ENCODE peak calls at places on chromosomes 6 and 20, in ten cellular contexts. One of them, this sample, is unnamed.

GRCh38 chr6:44044154-44044539 is 83.1 kb downstream of the MRPL14 start:
- DNase-seq in progenitor cell of endocrine pancreas: no peak
- DNase-seq in CD4-positive, alpha-beta T cell: no peak
- DNase-seq in kidney epithelial cell: no peak
- DNase-seq in lower lobe of right lung: no peak
- DNase-seq in GM23338: no peak
- DNase-seq in PC-9: no peak
- DNase-seq in mammary epithelial cell: no peak
- DNase-seq in sigmoid colon: no peak
- DNase-seq in hepatocyte: no peak
- DNase-seq in this sample: no peak

GRCh38 chr20:58994390-58995159 is 12.5 kb downstream of the CTSZ start:
- DNase-seq in kidney epithelial cell: no peak
- DNase-seq in mammary epithelial cell: no peak
- DNase-seq in progenitor cell of endocrine pancreas: no peak
- DNase-seq in lower lobe of right lung: no peak
- DNase-seq in sigmoid colon: no peak
- DNase-seq in CD4-positive, alpha-beta T cell: no peak
- DNase-seq in hepatocyte: no peak
- DNase-seq in PC-9: no peak
- DNase-seq in GM23338: no peak
- DNase-seq in this sample: no peak

GRCh38 chr6:82022614-82023102 is 224.9 kb downstream of the IBTK start:
- DNase-seq in kidney epithelial cell: peak
- DNase-seq in sigmoid colon: no peak
- DNase-seq in PC-9: peak
- DNase-seq in GM23338: no peak
- DNase-seq in lower lobe of right lung: no peak
- DNase-seq in progenitor cell of endocrine pancreas: no peak
- DNase-seq in hepatocyte: peak
- DNase-seq in mammary epithelial cell: peak
- DNase-seq in CD4-positive, alpha-beta T cell: no peak
- DNase-seq in this sample: no peak

GRCh38 chr20:45153756-45154155 is 20.9 kb upstream of the PI3 start:
- DNase-seq in sigmoid colon: no peak
- DNase-seq in hepatocyte: no peak
- DNase-seq in GM23338: no peak
- DNase-seq in lower lobe of right lung: no peak
- DNase-seq in PC-9: no peak
- DNase-seq in progenitor cell of endocrine pancreas: no peak
- DNase-seq in kidney epithelial cell: no peak
- DNase-seq in CD4-positive, alpha-beta T cell: no peak
- DNase-seq in mammary epithelial cell: no peak
- DNase-seq in this sample: no peak

GRCh38 chr6:131747821-131748353 is 37.1 kb upstream of the CTAGE9 start:
- DNase-seq in mammary epithelial cell: no peak
- DNase-seq in hepatocyte: no peak
- DNase-seq in progenitor cell of endocrine pancreas: no peak
- DNase-seq in lower lobe of right lung: no peak
- DNase-seq in GM23338: no peak
- DNase-seq in sigmoid colon: no peak
- DNase-seq in kidney epithelial cell: no peak
- DNase-seq in PC-9: no peak
- DNase-seq in CD4-positive, alpha-beta T cell: no peak
- DNase-seq in this sample: no peak

GRCh38 chr20:32870985-32871384 is 12.3 kb downstream of the EFCAB8 start:
- DNase-seq in sigmoid colon: no peak
- DNase-seq in progenitor cell of endocrine pancreas: no peak
- DNase-seq in PC-9: no peak
- DNase-seq in GM23338: no peak
- DNase-seq in mammary epithelial cell: no peak
- DNase-seq in CD4-positive, alpha-beta T cell: no peak
- DNase-seq in kidney epithelial cell: no peak
- DNase-seq in hepatocyte: no peak
- DNase-seq in lower lobe of right lung: no peak
- DNase-seq in this sample: no peak

GRCh38 chr6:28643017-28643740 is 117.5 kb downstream of the GPX5 start:
- DNase-seq in progenitor cell of endocrine pancreas: no peak
- DNase-seq in CD4-positive, alpha-beta T cell: no peak
- DNase-seq in lower lobe of right lung: no peak
- DNase-seq in hepatocyte: peak
- DNase-seq in PC-9: peak
- DNase-seq in GM23338: peak
- DNase-seq in mammary epithelial cell: peak
- DNase-seq in kidney epithelial cell: no peak
- DNase-seq in sigmoid colon: no peak
- DNase-seq in this sample: no peak

GRCh38 chr6:125746731-125747588 is 2.5 kb upstream of the HEY2 start:
- DNase-seq in GM23338: peak
- DNase-seq in kidney epithelial cell: no peak
- DNase-seq in lower lobe of right lung: peak
- DNase-seq in progenitor cell of endocrine pancreas: no peak
- DNase-seq in sigmoid colon: peak
- DNase-seq in PC-9: peak
- DNase-seq in CD4-positive, alpha-beta T cell: peak
- DNase-seq in hepatocyte: peak
- DNase-seq in mammary epithelial cell: peak
- DNase-seq in this sample: peak

GRCh38 chr6:36301781-36302180 is 31.9 kb downstream of the PNPLA1 start:
- DNase-seq in mammary epithelial cell: no peak
- DNase-seq in sigmoid colon: no peak
- DNase-seq in PC-9: no peak
- DNase-seq in GM23338: no peak
- DNase-seq in lower lobe of right lung: no peak
- DNase-seq in kidney epithelial cell: no peak
- DNase-seq in hepatocyte: no peak
- DNase-seq in CD4-positive, alpha-beta T cell: no peak
- DNase-seq in progenitor cell of endocrine pancreas: no peak
- DNase-seq in this sample: no peak

GRCh38 chr6:35023601-35024000 is 117.5 kb downstream of the TCP11 start:
- DNase-seq in mammary epithelial cell: no peak
- DNase-seq in CD4-positive, alpha-beta T cell: no peak
- DNase-seq in hepatocyte: no peak
- DNase-seq in progenitor cell of endocrine pancreas: no peak
- DNase-seq in PC-9: no peak
- DNase-seq in kidney epithelial cell: no peak
- DNase-seq in lower lobe of right lung: no peak
- DNase-seq in GM23338: no peak
- DNase-seq in sigmoid colon: no peak
- DNase-seq in this sample: no peak

GRCh38 chr6:35027807-35028206 is 113.3 kb downstream of the TCP11 start:
- DNase-seq in progenitor cell of endocrine pancreas: no peak
- DNase-seq in mammary epithelial cell: no peak
- DNase-seq in GM23338: no peak
- DNase-seq in CD4-positive, alpha-beta T cell: no peak
- DNase-seq in kidney epithelial cell: no peak
- DNase-seq in PC-9: no peak
- DNase-seq in hepatocyte: no peak
- DNase-seq in lower lobe of right lung: no peak
- DNase-seq in sigmoid colon: no peak
- DNase-seq in this sample: no peak

GRCh38 chr6:35026434-35027222 is 114.5 kb downstream of the TCP11 start:
- DNase-seq in PC-9: peak
- DNase-seq in mammary epithelial cell: peak
- DNase-seq in kidney epithelial cell: no peak
- DNase-seq in hepatocyte: no peak
- DNase-seq in lower lobe of right lung: no peak
- DNase-seq in progenitor cell of endocrine pancreas: no peak
- DNase-seq in GM23338: no peak
- DNase-seq in CD4-positive, alpha-beta T cell: no peak
- DNase-seq in sigmoid colon: no peak
- DNase-seq in this sample: no peak

GRCh38 chr6:35024601-35025054 is 116.5 kb downstream of the TCP11 start:
- DNase-seq in lower lobe of right lung: peak
- DNase-seq in hepatocyte: peak
- DNase-seq in mammary epithelial cell: peak
- DNase-seq in sigmoid colon: no peak
- DNase-seq in CD4-positive, alpha-beta T cell: no peak
- DNase-seq in kidney epithelial cell: no peak
- DNase-seq in PC-9: peak
- DNase-seq in progenitor cell of endocrine pancreas: no peak
- DNase-seq in GM23338: peak
- DNase-seq in this sample: no peak

DNA sequence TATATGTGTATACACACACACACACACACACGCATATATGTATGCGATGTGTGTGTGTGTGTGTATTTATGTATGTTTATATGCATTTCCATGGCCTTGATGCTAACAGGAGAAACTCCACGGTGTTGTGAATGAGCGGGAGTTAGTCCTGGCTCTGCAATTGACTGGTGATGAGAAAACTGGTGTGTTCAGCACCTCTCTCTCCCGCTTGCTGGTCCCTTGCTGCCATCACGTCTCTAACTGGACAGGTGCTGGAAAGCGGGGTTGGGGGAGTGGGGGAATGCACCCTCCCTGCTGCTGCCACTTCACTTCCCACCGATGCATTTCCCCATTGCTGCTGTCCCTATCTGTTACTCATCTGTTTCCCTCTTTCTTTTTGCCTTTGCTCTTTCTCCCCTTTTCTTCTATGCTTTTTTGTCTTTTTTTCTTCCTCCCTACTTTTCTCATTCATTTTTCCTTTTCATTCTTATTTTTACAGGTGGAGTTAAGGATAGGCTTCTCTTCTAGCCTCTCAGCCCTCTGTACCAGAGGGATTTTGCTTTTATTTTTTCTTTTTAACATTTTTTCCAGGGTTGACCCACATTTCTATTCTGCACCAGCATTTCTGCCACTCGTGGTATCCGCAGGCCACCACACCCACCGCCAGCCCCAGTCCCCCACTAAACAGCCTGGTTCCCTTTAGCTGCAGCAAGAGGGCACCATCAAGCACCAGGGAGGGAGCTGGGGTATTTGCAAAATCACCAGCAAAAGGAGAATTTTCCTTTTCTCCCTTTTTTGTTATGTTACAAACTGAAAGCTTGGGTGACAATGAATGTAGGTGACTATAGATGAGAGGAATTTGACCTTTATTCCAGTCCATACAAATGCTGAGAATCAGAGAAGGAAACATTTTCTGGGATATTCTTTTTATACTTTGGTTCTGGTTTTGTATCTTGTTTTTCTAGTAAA is 115.6 kb downstream of the TCP11 start:
- DNase-seq in GM23338: peak
- DNase-seq in lower lobe of right lung: no peak
- DNase-seq in hepatocyte: no peak
- DNase-seq in progenitor cell of endocrine pancreas: no peak
- DNase-seq in mammary epithelial cell: no peak
- DNase-seq in sigmoid colon: no peak
- DNase-seq in CD4-positive, alpha-beta T cell: no peak
- DNase-seq in PC-9: no peak
- DNase-seq in kidney epithelial cell: no peak
- DNase-seq in this sample: no peak
- TF ChIP-seq CTCF in GM23338: peak
- TF ChIP-seq CTCF in lower lobe of right lung: no peak
- TF ChIP-seq CTCF in hepatocyte: no peak
- TF ChIP-seq CTCF in progenitor cell of endocrine pancreas: no peak
- TF ChIP-seq CTCF in mammary epithelial cell: no peak
- TF ChIP-seq CTCF in sigmoid colon: no peak
- TF ChIP-seq CTCF in CD4-positive, alpha-beta T cell: no peak
- TF ChIP-seq CTCF in PC-9: no peak
- TF ChIP-seq CTCF in kidney epithelial cell: peak
- TF ChIP-seq CTCF in this sample: no peak

DNA sequence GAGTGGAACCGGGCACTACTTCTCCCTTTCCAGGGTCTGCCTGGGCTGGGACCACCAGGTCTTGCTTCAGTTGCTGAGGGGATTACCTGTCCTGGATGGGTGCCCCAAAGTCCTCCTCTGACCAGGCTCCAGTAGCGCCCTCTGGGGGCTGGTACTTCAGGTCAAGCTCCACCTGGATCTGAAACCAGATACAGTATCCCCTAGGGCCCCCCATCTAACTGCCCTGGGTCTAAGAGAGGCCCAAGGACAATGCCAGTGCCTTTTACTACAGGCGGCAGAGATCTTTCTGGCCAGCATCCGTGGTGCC is 11.2 kb upstream of the SPAG4 start:
- DNase-seq in kidney epithelial cell: no peak
- DNase-seq in hepatocyte: no peak
- DNase-seq in CD4-positive, alpha-beta T cell: no peak
- DNase-seq in PC-9: no peak
- DNase-seq in sigmoid colon: peak
- DNase-seq in lower lobe of right lung: no peak
- DNase-seq in progenitor cell of endocrine pancreas: no peak
- DNase-seq in GM23338: peak
- DNase-seq in mammary epithelial cell: no peak
- DNase-seq in this sample: no peak
- TF ChIP-seq CTCF in kidney epithelial cell: peak
- TF ChIP-seq CTCF in hepatocyte: peak
- TF ChIP-seq CTCF in CD4-positive, alpha-beta T cell: peak
- TF ChIP-seq CTCF in PC-9: no peak
- TF ChIP-seq CTCF in sigmoid colon: no peak
- TF ChIP-seq CTCF in lower lobe of right lung: no peak
- TF ChIP-seq CTCF in progenitor cell of endocrine pancreas: peak
- TF ChIP-seq CTCF in GM23338: peak
- TF ChIP-seq CTCF in mammary epithelial cell: peak
- TF ChIP-seq CTCF in this sample: no peak

DNA sequence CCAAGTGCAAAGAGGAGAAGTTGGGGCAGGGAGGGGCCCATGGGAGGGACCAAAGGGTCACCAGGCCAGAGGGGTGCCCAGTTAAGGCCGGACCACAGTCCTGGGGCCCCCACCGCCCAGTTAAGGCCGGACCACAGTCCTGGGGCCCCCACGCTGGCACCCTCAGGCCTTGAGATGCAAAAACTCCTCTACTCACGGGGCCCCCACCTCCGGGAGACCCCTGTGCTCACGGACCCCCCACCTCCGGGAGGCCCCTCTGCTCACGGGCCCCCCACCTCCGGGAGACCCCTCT is 16.9 kb downstream of the KCNQ2 start:
- DNase-seq in sigmoid colon: no peak
- DNase-seq in GM23338: no peak
- DNase-seq in CD4-positive, alpha-beta T cell: no peak
- DNase-seq in PC-9: no peak
- DNase-seq in kidney epithelial cell: no peak
- DNase-seq in hepatocyte: no peak
- DNase-seq in lower lobe of right lung: no peak
- DNase-seq in progenitor cell of endocrine pancreas: no peak
- DNase-seq in mammary epithelial cell: no peak
- DNase-seq in this sample: no peak
- TF ChIP-seq CTCF in sigmoid colon: no peak
- TF ChIP-seq CTCF in GM23338: no peak
- TF ChIP-seq CTCF in CD4-positive, alpha-beta T cell: no peak
- TF ChIP-seq CTCF in PC-9: no peak
- TF ChIP-seq CTCF in kidney epithelial cell: no peak
- TF ChIP-seq CTCF in hepatocyte: no peak
- TF ChIP-seq CTCF in lower lobe of right lung: no peak
- TF ChIP-seq CTCF in progenitor cell of endocrine pancreas: no peak
- TF ChIP-seq CTCF in mammary epithelial cell: no peak
- TF ChIP-seq CTCF in this sample: no peak

DNA sequence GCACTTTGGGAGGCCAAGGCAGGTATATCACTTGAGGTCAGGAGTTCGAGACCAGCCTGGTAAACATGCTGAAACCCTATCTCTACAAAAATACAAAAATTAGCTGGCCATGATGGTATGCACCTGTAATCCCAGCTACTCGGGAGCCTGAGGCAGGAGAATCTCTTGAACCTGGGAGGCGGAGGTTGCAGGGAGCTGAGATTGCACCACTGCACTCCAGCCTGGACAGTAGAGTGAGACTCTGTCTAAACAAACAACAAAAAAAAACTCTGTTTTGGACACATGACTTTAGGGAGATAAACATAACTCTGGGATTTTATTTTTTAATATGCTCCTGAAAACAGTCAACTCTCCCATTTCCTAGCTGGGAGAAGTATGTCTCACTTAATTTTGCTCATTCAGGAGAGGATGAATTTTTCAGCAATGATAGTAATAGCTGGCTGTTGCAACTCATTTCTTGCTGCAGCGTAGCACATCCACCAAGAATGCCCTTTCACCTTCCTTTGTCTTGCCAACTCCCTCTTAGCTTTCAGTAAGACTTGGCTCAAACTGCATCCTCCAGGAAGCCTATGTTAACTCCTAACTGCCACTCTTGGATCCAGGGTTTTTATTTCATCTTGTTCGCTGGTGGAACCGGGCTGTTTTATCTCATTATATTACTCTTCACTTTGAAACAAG is 24.3 kb downstream of the TOP1 start:
- DNase-seq in progenitor cell of endocrine pancreas: no peak
- DNase-seq in mammary epithelial cell: no peak
- DNase-seq in GM23338: peak
- DNase-seq in sigmoid colon: no peak
- DNase-seq in kidney epithelial cell: no peak
- DNase-seq in PC-9: no peak
- DNase-seq in lower lobe of right lung: no peak
- DNase-seq in CD4-positive, alpha-beta T cell: no peak
- DNase-seq in hepatocyte: no peak
- DNase-seq in this sample: no peak
- TF ChIP-seq CTCF in progenitor cell of endocrine pancreas: no peak
- TF ChIP-seq CTCF in mammary epithelial cell: no peak
- TF ChIP-seq CTCF in GM23338: no peak
- TF ChIP-seq CTCF in sigmoid colon: no peak
- TF ChIP-seq CTCF in kidney epithelial cell: no peak
- TF ChIP-seq CTCF in PC-9: no peak
- TF ChIP-seq CTCF in lower lobe of right lung: no peak
- TF ChIP-seq CTCF in CD4-positive, alpha-beta T cell: no peak
- TF ChIP-seq CTCF in hepatocyte: no peak
- TF ChIP-seq CTCF in this sample: no peak

This sample was measured in thoracic aorta.